ENCODE peak calls at places on chromosomes 7 and 10, in five cellular contexts. F, W, J, Q and N are unnamed samples.

GRCh38 chr7:18201349-18201748 is 173.7 kb upstream of the PRPS1L1 start:
- DNase-seq in J (no peak), Q (no peak), F (no peak), W (no peak), N (no peak)

GRCh38 chr7:28573751-28574295 is 161.5 kb downstream of the CREB5 start:
- DNase-seq in Q (no peak), F (no peak), J (peak), W (no peak), N (peak)

GRCh38 chr7:83697814-83698530 is 49.0 kb upstream of the SEMA3E start:
- DNase-seq in W (peak), J (no peak), F (no peak), Q (no peak), N (peak)

GRCh38 chr10:98186681-98187080 is 52.2 kb downstream of the R3HCC1L start:
- DNase-seq in W (no peak), Q (no peak), F (no peak), J (no peak), N (no peak)

GRCh38 chr7:117479480-117480224 is at the start of gene CFTR:
- DNase-seq in W (no peak), J (no peak), Q (peak), F (no peak), N (no peak)

GRCh38 chr10:14325325-14325955 is 5.3 kb downstream of the FRMD4A start:
- DNase-seq in J (peak), W (peak), Q (peak), F (no peak), N (no peak)

GRCh38 chr10:7035111-7035761 is 375.6 kb downstream of the SFMBT2 start:
- DNase-seq in W (no peak), J (no peak), F (no peak), Q (no peak), N (no peak)

GRCh38 chr7:100914208-100914878 is 18.7 kb upstream of the ACHE start:
- DNase-seq in J (no peak), F (no peak), W (no peak), Q (no peak), N (no peak)

GRCh38 chr7:157337316-157338149 is 729 bp downstream of the DNAJB6 start:
- DNase-seq in F (peak), J (peak), W (peak), Q (peak), N (no peak)

GRCh38 chr7:43648725-43649406 is 66.0 kb downstream of the STK17A start:
- DNase-seq in F (peak), Q (no peak), W (peak), J (peak), N (peak)

GRCh38 chr10:127600479-127600878 is 51.4 kb downstream of the NPS start:
- DNase-seq in J (no peak), Q (no peak), F (no peak), W (peak), N (no peak)

GRCh38 chr7:88015309-88015708 is 81.3 kb downstream of the ADAM22 start:
- DNase-seq in F (no peak), Q (no peak), J (no peak), W (no peak), N (no peak)

GRCh38 chr7:114138587-114138986 is 219.8 kb upstream of the PPP1R3A start:
- DNase-seq in F (no peak), W (no peak), J (no peak), Q (no peak), N (no peak)

GRCh38 chr10:94042814-94043175 is 49.1 kb downstream of the PLCE1 start:
- DNase-seq in Q (no peak), J (no peak), F (no peak), W (no peak), N (no peak)

GRCh38 chr10:17025444-17026295 is 103.9 kb downstream of the CUBN start:
- DNase-seq in J (peak), Q (peak), F (peak), W (peak), N (peak)